ENCODE peak calls at places on chromosomes 13 and 19, in seven cellular contexts. J, M, Y, E, I, G and Z are unnamed samples.

GRCh38 chr13:43305416-43305815 is 282.0 kb downstream of the DNAJC15 start:
- DNase-seq in J (no peak), M (no peak), Y (no peak), E (no peak), I (no peak), G (no peak), Z (no peak)

GRCh38 chr13:22091971-22092300 is 421.1 kb downstream of the FGF9 start:
- DNase-seq in J (no peak), M (no peak), Y (no peak), E (no peak), I (no peak), G (no peak), Z (no peak)

GRCh38 chr19:447816-448546 is 12.9 kb downstream of the SHC2 start:
- DNase-seq in J (no peak), M (no peak), Y (peak; percentile 89), E (no peak), I (no peak), G (no peak), Z (no peak)

GRCh38 chr19:44585371-44586141 is 27.8 kb upstream of the IGSF23 start:
- DNase-seq in J (no peak), M (no peak), Y (no peak), E (no peak), I (no peak), G (no peak), Z (no peak)

GRCh38 chr13:23453132-23453531 is 19.6 kb upstream of the SACS start:
- DNase-seq in J (no peak), M (no peak), Y (no peak), E (no peak), I (no peak), G (peak; percentile 60), Z (no peak)

GRCh38 chr19:6100284-6100915 is 9.9 kb downstream of the RFX2 start:
- DNase-seq in J (no peak), M (no peak), Y (no peak), E (no peak), I (no peak), G (no peak), Z (peak; percentile 85)

GRCh38 chr13:24784319-24784718 is 20.4 kb downstream of the RNF17 start:
- DNase-seq in J (no peak), M (no peak), Y (no peak), E (no peak), I (no peak), G (no peak), Z (no peak)

GRCh38 chr19:28168557-28168956 is 1044.4 kb downstream of the UQCRFS1 start:
- DNase-seq in J (no peak), M (no peak), Y (no peak), E (no peak), I (no peak), G (no peak), Z (no peak)

GRCh38 chr13:66809496-66809895 is 420.6 kb downstream of the PCDH9 start:
- DNase-seq in J (no peak), M (no peak), Y (no peak), E (no peak), I (no peak), G (no peak), Z (no peak)

GRCh38 chr13:84607614-84608013 is 725.3 kb upstream of the SLITRK1 start:
- DNase-seq in J (no peak), M (no peak), Y (no peak), E (no peak), I (no peak), G (no peak), Z (no peak)

GRCh38 chr13:20566424-20566916 is 487 bp upstream of the IFT88 start:
- DNase-seq in J (peak; percentile 40), M (no peak), Y (peak; percentile 86), E (no peak), I (peak; percentile 39), G (peak; percentile 92), Z (no peak)

GRCh38 chr13:87331178-87331577 is 340.0 kb upstream of the SLITRK5 start:
- DNase-seq in J (peak; percentile 80), M (no peak), Y (no peak), E (no peak), I (peak; percentile 73), G (no peak), Z (no peak)

GRCh38 chr13:41694902-41695301 is 237.6 kb downstream of the RGCC start:
- DNase-seq in J (no peak), M (no peak), Y (peak; percentile 85), E (no peak), I (peak; percentile 40), G (no peak), Z (no peak)

GRCh38 chr19:2410023-2410422 is 17.4 kb downstream of the TIMM13 start:
- DNase-seq in J (no peak), M (no peak), Y (no peak), E (no peak), I (no peak), G (no peak), Z (no peak)

GRCh38 chr13:39317284-39317683 is 279.0 kb downstream of the NHLRC3 start:
- DNase-seq in J (no peak), M (no peak), Y (peak; percentile 77), E (no peak), I (no peak), G (no peak), Z (no peak)

GRCh38 chr13:66138172-66138811 is 1091.8 kb downstream of the PCDH9 start:
- DNase-seq in J (no peak), M (no peak), Y (no peak), E (no peak), I (no peak), G (no peak), Z (peak; percentile 69)

GRCh38 chr13:22110368-22110767 is 439.5 kb downstream of the FGF9 start:
- DNase-seq in J (no peak), M (no peak), Y (no peak), E (no peak), I (no peak), G (no peak), Z (no peak)

GRCh38 chr13:95300625-95301134 is 571 bp downstream of the ABCC4 start:
- DNase-seq in J (no peak), M (peak; percentile 82), Y (peak; percentile 86), E (peak; percentile 30), I (peak; percentile 66), G (no peak), Z (peak; percentile 55)

GRCh38 chr19:39218230-39219007 is 14.4 kb upstream of the SYCN start:
- DNase-seq in J (no peak), M (no peak), Y (no peak), E (no peak), I (no peak), G (no peak), Z (no peak)

DNA sequence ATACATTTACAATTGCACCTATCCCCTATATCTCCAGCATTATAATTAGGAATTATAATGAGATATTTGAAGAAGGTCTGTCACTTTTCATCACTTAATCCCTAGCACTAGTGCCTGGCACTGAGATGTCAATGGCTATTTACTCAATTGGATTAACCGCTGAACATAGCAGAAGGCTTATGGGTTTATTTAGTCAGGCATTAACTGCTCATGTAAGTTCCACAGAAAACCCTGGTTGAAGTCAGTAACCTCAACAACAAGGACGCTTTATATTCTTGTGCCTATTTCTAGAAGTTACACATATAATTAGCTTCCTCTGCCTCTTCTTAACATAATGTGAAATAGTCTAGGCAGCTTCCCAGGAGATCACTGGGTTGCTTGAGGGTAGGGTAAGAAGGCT is 107.5 kb upstream of the POSTN start:
- DNase-seq in J (no peak), M (no peak), Y (no peak), E (no peak), I (no peak), G (no peak), Z (no peak)
- H3K4me3 ChIP-seq in J (no peak overlapping the region), M (no peak overlapping the region), Y (no peak overlapping the region), E (no peak overlapping the region), I (no peak overlapping the region), G (no peak overlapping the region), Z (no peak overlapping the region)

GRCh38 chr19:55644191-55644833 is 863 bp downstream of the ZNF581 start:
- DNase-seq in J (no peak), M (no peak), Y (no peak), E (no peak), I (no peak), G (no peak), Z (no peak)

GRCh38 chr19:55645512-55645881 is 2.0 kb downstream of the ZNF581 start:
- DNase-seq in J (no peak), M (no peak), Y (no peak), E (no peak), I (no peak), G (no peak), Z (no peak)

GRCh38 chr19:55643003-55643732 is at the start of gene ZNF581:
- DNase-seq in J (no peak), M (peak; percentile 91), Y (peak; percentile 88), E (peak; percentile 83), I (peak; percentile 56), G (no peak), Z (peak; percentile 80)

GRCh38 chr19:55643733-55644116 is 276 bp downstream of the ZNF581 start:
- DNase-seq in J (no peak), M (no peak), Y (no peak), E (no peak), I (no peak), G (no peak), Z (no peak)

DNA sequence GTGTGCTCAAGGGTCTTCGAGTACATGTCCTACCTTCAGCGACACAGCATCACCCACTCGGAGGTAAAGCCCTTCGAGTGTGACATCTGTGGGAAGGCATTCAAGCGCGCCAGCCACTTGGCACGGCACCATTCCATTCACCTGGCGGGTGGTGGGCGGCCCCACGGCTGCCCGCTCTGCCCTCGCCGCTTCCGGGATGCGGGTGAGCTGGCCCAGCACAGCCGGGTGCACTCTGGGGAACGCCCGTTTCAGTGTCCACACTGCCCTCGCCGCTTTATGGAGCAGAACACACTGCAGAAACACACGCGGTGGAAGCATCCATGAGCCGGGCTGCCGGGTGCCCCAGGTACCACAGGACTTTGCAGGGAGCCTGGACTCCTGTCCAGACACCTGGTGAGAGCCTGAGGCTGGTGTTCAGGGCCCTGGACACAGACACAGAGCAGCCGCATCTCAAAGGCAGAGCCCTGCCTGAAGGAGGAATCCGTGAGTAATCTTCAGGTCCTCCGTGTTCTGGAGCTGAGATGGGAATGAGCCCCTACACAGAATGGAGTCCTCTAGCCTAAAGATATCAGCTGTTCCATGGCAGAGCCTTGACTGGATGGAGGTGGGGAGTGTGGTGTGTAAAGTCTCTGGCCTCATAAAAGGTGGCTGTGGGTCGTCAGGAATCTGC is 1.5 kb downstream of the ZNF581 start:
- DNase-seq in J (no peak), M (no peak), Y (no peak), E (no peak), I (no peak), G (no peak), Z (no peak)
- TF ChIP-seq POLR2AphosphoS5 in J (no peak), M (no peak), Y (no peak), E (no peak), I (no peak), G (no peak), Z (no peak)

DNA sequence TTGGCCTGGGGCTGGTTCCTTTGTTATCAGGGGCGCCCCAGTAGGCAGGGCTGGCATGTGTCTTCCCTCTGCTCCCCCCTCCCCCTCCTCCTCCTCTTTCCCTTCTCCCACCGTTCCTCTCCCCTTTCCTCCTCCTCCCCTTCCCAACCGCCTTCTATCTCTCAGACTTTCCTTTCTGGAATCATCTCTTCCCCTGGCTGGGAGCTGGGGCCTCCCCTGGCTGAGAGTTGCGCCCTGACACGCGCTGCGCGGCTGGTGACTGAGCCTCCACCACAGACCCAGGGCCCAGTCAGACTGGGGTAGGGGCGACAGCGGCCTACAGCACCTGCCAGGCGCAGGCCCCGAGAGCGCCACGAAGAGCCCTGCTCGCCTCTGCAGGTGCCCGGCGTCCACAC is 2.8 kb downstream of the PNMA8B start:
- DNase-seq in J (no peak), M (no peak), Y (no peak), E (no peak), I (no peak), G (no peak), Z (no peak)
- H3K4me3 ChIP-seq in J (peak overlapping the region; percentile 48), M (peak overlapping the region; percentile 57), Y (peak overlapping the region; percentile 54), E (peak overlapping the region; percentile 40), I (peak overlapping the region; percentile 21), G (peak overlapping the region; percentile 58), Z (no peak overlapping the region)

GRCh38 chr19:42283248-42284065 is 14.4 kb downstream of the CIC start:
- DNase-seq in J (peak; percentile 97), M (peak; percentile 98), Y (peak; percentile 99), E (peak; percentile 98), I (peak; percentile 96), G (peak; percentile 99), Z (peak; percentile 93)
- TF ChIP-seq POLR2AphosphoS5 in J (no peak), M (no peak), Y (peak; percentile 87), E (peak; percentile 34), I (peak; percentile 82), G (peak; percentile 85), Z (no peak)